ENCODE peak calls at places on chromosomes 6 and 20, in six cellular contexts. One of them, this sample, is unnamed.

GRCh38 chr6:26043389-26044139 is 43.7 kb upstream of the HFE start:
- DNase-seq in activated T-helper 1 cell treated with Interleukin-2 at 50 U/mL for 16 hours: peak; percentile 38
- DNase-seq in left cardiac atrium: peak; percentile 53
- DNase-seq in SJSA1: peak; percentile 96
- DNase-seq in fibroblast of the conjunctiva: peak; percentile 98
- DNase-seq in hepatocyte: no peak
- DNase-seq in this sample: no peak

GRCh38 chr6:43687437-43688347 is at the start of gene MRPS18A:
- DNase-seq in activated T-helper 1 cell treated with Interleukin-2 at 50 U/mL for 16 hours: peak; percentile 65
- DNase-seq in left cardiac atrium: peak; percentile 83
- DNase-seq in SJSA1: peak; percentile 59
- DNase-seq in fibroblast of the conjunctiva: peak; percentile 28
- DNase-seq in hepatocyte: peak; percentile 92
- DNase-seq in this sample: no peak

GRCh38 chr6:17315262-17315661 is 34.1 kb downstream of the RBM24 start:
- DNase-seq in activated T-helper 1 cell treated with Interleukin-2 at 50 U/mL for 16 hours: no peak
- DNase-seq in left cardiac atrium: no peak
- DNase-seq in SJSA1: no peak
- DNase-seq in fibroblast of the conjunctiva: no peak
- DNase-seq in hepatocyte: no peak
- DNase-seq in this sample: no peak

GRCh38 chr6:97465877-97466710 is 183.1 kb upstream of the MMS22L start:
- DNase-seq in activated T-helper 1 cell treated with Interleukin-2 at 50 U/mL for 16 hours: no peak
- DNase-seq in left cardiac atrium: no peak
- DNase-seq in SJSA1: no peak
- DNase-seq in fibroblast of the conjunctiva: no peak
- DNase-seq in hepatocyte: no peak
- DNase-seq in this sample: no peak

GRCh38 chr20:25042531-25043498 is 15.1 kb downstream of the ACSS1 start:
- DNase-seq in activated T-helper 1 cell treated with Interleukin-2 at 50 U/mL for 16 hours: peak; percentile 19
- DNase-seq in left cardiac atrium: peak; percentile 59
- DNase-seq in SJSA1: no peak
- DNase-seq in fibroblast of the conjunctiva: no peak
- DNase-seq in hepatocyte: no peak
- DNase-seq in this sample: no peak

GRCh38 chr6:104711371-104711770 is 148.3 kb downstream of the HACE1 start:
- DNase-seq in activated T-helper 1 cell treated with Interleukin-2 at 50 U/mL for 16 hours: no peak
- DNase-seq in left cardiac atrium: no peak
- DNase-seq in SJSA1: peak; percentile 14
- DNase-seq in fibroblast of the conjunctiva: peak; percentile 63
- DNase-seq in hepatocyte: peak; percentile 84
- DNase-seq in this sample: no peak

GRCh38 chr6:108570518-108570917 is 9.8 kb downstream of the FOXO3 start:
- DNase-seq in activated T-helper 1 cell treated with Interleukin-2 at 50 U/mL for 16 hours: no peak
- DNase-seq in left cardiac atrium: no peak
- DNase-seq in SJSA1: no peak
- DNase-seq in fibroblast of the conjunctiva: no peak
- DNase-seq in hepatocyte: no peak
- DNase-seq in this sample: no peak

GRCh38 chr6:37535701-37536461 is 36.2 kb upstream of the CCDC167 start:
- DNase-seq in activated T-helper 1 cell treated with Interleukin-2 at 50 U/mL for 16 hours: no peak
- DNase-seq in left cardiac atrium: no peak
- DNase-seq in SJSA1: no peak
- DNase-seq in fibroblast of the conjunctiva: no peak
- DNase-seq in hepatocyte: peak; percentile 43
- DNase-seq in this sample: no peak

GRCh38 chr6:90087103-90087833 is 193.0 kb downstream of the GJA10 start:
- DNase-seq in activated T-helper 1 cell treated with Interleukin-2 at 50 U/mL for 16 hours: no peak
- DNase-seq in left cardiac atrium: no peak
- DNase-seq in SJSA1: no peak
- DNase-seq in fibroblast of the conjunctiva: no peak
- DNase-seq in hepatocyte: peak; percentile 13
- DNase-seq in this sample: no peak

GRCh38 chr6:170137176-170137891 is 153.5 kb downstream of the DLL1 start:
- DNase-seq in activated T-helper 1 cell treated with Interleukin-2 at 50 U/mL for 16 hours: no peak
- DNase-seq in left cardiac atrium: peak; percentile 53
- DNase-seq in SJSA1: no peak
- DNase-seq in fibroblast of the conjunctiva: no peak
- DNase-seq in hepatocyte: no peak
- DNase-seq in this sample: no peak

GRCh38 chr6:142265476-142265875 is 36.3 kb upstream of the ADGRG6 start:
- DNase-seq in activated T-helper 1 cell treated with Interleukin-2 at 50 U/mL for 16 hours: no peak
- DNase-seq in left cardiac atrium: no peak
- DNase-seq in SJSA1: no peak
- DNase-seq in fibroblast of the conjunctiva: no peak
- DNase-seq in hepatocyte: no peak
- DNase-seq in this sample: no peak

GRCh38 chr6:26202201-26202611 is 115.0 kb downstream of the HFE start:
- DNase-seq in activated T-helper 1 cell treated with Interleukin-2 at 50 U/mL for 16 hours: no peak
- DNase-seq in left cardiac atrium: no peak
- DNase-seq in SJSA1: no peak
- DNase-seq in fibroblast of the conjunctiva: no peak
- DNase-seq in hepatocyte: no peak
- DNase-seq in this sample: no peak

GRCh38 chr20:58555078-58555765 is 40.0 kb upstream of the APCDD1L start:
- DNase-seq in activated T-helper 1 cell treated with Interleukin-2 at 50 U/mL for 16 hours: no peak
- DNase-seq in left cardiac atrium: no peak
- DNase-seq in SJSA1: peak; percentile 70
- DNase-seq in fibroblast of the conjunctiva: peak; percentile 56
- DNase-seq in hepatocyte: no peak
- DNase-seq in this sample: no peak